ENCODE peak calls at places on chromosomes 11 and 22, in six cellular contexts. One of them, this sample, is unnamed.

GRCh38 chr11:61680622-61681191 is 516 bp downstream of the DAGLA start:
- DNase-seq in HepG2: no peak
- DNase-seq in GM12878: no peak
- DNase-seq in H1: no peak
- DNase-seq in WTC11: no peak
- DNase-seq in K562: no peak
- DNase-seq in this sample: no peak

GRCh38 chr22:47967841-47968240 is 1205.4 kb downstream of the TBC1D22A start:
- DNase-seq in K562: no peak
- DNase-seq in GM12878: no peak
- DNase-seq in WTC11: peak; percentile 17
- DNase-seq in HepG2: no peak
- DNase-seq in H1: no peak
- DNase-seq in this sample: no peak

GRCh38 chr11:61072316-61073109 is 29.8 kb upstream of the CD5 start:
- DNase-seq in GM12878: no peak
- DNase-seq in K562: no peak
- DNase-seq in HepG2: no peak
- DNase-seq in WTC11: no peak
- DNase-seq in H1: no peak
- DNase-seq in this sample: no peak

GRCh38 chr11:63745304-63746170 is 23.0 kb downstream of the ZFTA start:
- DNase-seq in H1: no peak
- DNase-seq in K562: no peak
- DNase-seq in HepG2: no peak
- DNase-seq in WTC11: no peak
- DNase-seq in GM12878: no peak
- DNase-seq in this sample: no peak

GRCh38 chr11:59401262-59401552 is 25.0 kb downstream of the OR5A2 start:
- DNase-seq in H1: no peak
- DNase-seq in GM12878: no peak
- DNase-seq in HepG2: no peak
- DNase-seq in K562: no peak
- DNase-seq in WTC11: no peak
- DNase-seq in this sample: no peak

GRCh38 chr11:94747136-94748110 is 20.7 kb upstream of the AMOTL1 start:
- DNase-seq in HepG2: no peak
- DNase-seq in WTC11: no peak
- DNase-seq in GM12878: no peak
- DNase-seq in H1: no peak
- DNase-seq in K562: no peak
- DNase-seq in this sample: no peak

GRCh38 chr11:124798991-124799383 is 1.2 kb downstream of the MSANTD2 start:
- DNase-seq in WTC11: no peak
- DNase-seq in GM12878: no peak
- DNase-seq in K562: no peak
- DNase-seq in HepG2: no peak
- DNase-seq in H1: no peak
- DNase-seq in this sample: peak; percentile 56

GRCh38 chr11:70066628-70067027 is 11.5 kb upstream of the ANO1 start:
- DNase-seq in HepG2: no peak
- DNase-seq in K562: no peak
- DNase-seq in GM12878: no peak
- DNase-seq in WTC11: no peak
- DNase-seq in H1: no peak
- DNase-seq in this sample: no peak

GRCh38 chr11:110174645-110175310 is 81.6 kb downstream of the ZC3H12C start:
- DNase-seq in GM12878: no peak
- DNase-seq in HepG2: no peak
- DNase-seq in H1: no peak
- DNase-seq in WTC11: no peak
- DNase-seq in K562: peak; percentile 19
- DNase-seq in this sample: no peak
- TF ChIP-seq CREB1 in GM12878: no peak
- TF ChIP-seq CREB1 in HepG2: no peak
- TF ChIP-seq CREB1 in H1: no peak
- TF ChIP-seq CREB1 in WTC11: no peak
- TF ChIP-seq CREB1 in K562: no peak
- TF ChIP-seq CREB1 in this sample: no peak

GRCh38 chr11:73995247-73995646 is 12.6 kb upstream of the UCP2 start:
- DNase-seq in K562: no peak
- DNase-seq in H1: no peak
- DNase-seq in HepG2: no peak
- DNase-seq in GM12878: no peak
- DNase-seq in WTC11: no peak
- DNase-seq in this sample: no peak

GRCh38 chr11:73995731-73996130 is 13.1 kb upstream of the UCP2 start:
- DNase-seq in H1: no peak
- DNase-seq in GM12878: no peak
- DNase-seq in WTC11: no peak
- DNase-seq in HepG2: no peak
- DNase-seq in K562: no peak
- DNase-seq in this sample: no peak

GRCh38 chr11:73997120-73997772 is 11.6 kb downstream of the UCP3 start:
- DNase-seq in K562: no peak
- DNase-seq in H1: no peak
- DNase-seq in HepG2: no peak
- DNase-seq in WTC11: no peak
- DNase-seq in GM12878: no peak
- DNase-seq in this sample: no peak

GRCh38 chr11:73998846-73999575 is 9.9 kb downstream of the UCP3 start:
- DNase-seq in K562: no peak
- DNase-seq in HepG2: no peak
- DNase-seq in H1: no peak
- DNase-seq in GM12878: no peak
- DNase-seq in WTC11: no peak
- DNase-seq in this sample: no peak

DNA sequence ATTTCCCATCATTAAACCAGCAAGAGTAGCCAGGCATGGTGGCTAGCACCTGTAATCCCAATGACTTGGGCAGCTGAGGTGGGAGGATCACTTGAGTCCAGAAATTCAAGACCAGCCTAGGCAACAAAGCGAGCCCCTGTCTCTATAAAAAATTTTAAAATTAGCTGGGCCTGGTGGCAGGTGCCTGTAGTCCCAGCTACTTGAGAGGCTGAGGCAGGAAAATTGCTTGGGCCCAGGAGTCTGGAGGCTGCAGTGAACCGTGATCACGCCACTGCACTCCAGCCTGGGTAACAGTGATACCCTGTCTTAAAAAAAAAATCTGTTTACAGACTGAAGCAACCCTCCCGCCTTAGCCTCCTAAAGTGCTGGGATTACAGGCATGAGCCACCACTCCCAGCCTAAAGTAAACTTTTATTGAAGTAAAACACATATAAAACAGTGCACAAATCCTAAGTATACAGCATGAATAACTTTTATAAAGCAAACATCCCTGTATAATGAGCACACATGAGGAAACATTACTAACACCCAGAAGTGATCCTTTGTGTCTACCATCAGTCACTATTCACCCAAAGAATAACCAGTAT is 12.6 kb downstream of the UCP3 start:
- DNase-seq in GM12878: no peak
- DNase-seq in WTC11: no peak
- DNase-seq in HepG2: no peak
- DNase-seq in K562: no peak
- DNase-seq in H1: no peak
- DNase-seq in this sample: no peak
- TF ChIP-seq CREB1 in GM12878: no peak
- TF ChIP-seq CREB1 in WTC11: no peak
- TF ChIP-seq CREB1 in HepG2: no peak
- TF ChIP-seq CREB1 in K562: no peak
- TF ChIP-seq CREB1 in H1: no peak
- TF ChIP-seq CREB1 in this sample: no peak

DNA sequence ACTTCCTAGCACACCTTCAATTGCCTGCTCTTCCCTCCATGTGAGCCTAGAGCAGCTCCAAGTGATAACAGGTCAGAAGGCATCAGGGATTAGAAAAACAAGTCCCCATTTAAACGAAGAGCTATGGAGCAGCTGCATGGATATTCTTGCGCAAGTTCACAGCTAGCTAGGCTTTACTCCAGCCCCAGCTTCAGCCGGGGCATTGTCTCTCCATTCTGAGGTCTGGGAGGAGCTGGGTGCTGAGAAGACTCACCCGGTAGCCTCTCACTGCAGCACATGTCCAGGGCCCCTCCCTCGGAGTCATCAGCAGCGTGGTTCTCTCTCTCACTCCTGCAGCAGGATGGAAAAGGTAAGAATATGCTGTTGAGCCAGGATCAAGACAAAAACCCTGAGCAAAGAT is 26.0 kb downstream of the PTPN5 start:
- DNase-seq in H1: no peak
- DNase-seq in K562: no peak
- DNase-seq in HepG2: no peak
- DNase-seq in WTC11: no peak
- DNase-seq in GM12878: no peak
- DNase-seq in this sample: no peak
- TF ChIP-seq CREB1 in H1: no peak
- TF ChIP-seq CREB1 in K562: no peak
- TF ChIP-seq CREB1 in HepG2: no peak
- TF ChIP-seq CREB1 in WTC11: no peak
- TF ChIP-seq CREB1 in GM12878: no peak
- TF ChIP-seq CREB1 in this sample: no peak

GRCh38 chr11:111729441-111729840 is 36.7 kb downstream of the PPP2R1B start:
- DNase-seq in HepG2: no peak
- DNase-seq in H1: no peak
- DNase-seq in GM12878: no peak
- DNase-seq in WTC11: no peak
- DNase-seq in K562: no peak
- DNase-seq in this sample: no peak
- TF ChIP-seq CREB1 in HepG2: no peak
- TF ChIP-seq CREB1 in H1: no peak
- TF ChIP-seq CREB1 in GM12878: no peak
- TF ChIP-seq CREB1 in WTC11: no peak
- TF ChIP-seq CREB1 in K562: no peak
- TF ChIP-seq CREB1 in this sample: no peak